ENCODE peak calls at places on chromosomes 12 and 14, in seven cellular contexts. X, L, U, E, S, C and Y are unnamed samples.

GRCh38 chr14:63039800-63040380 is 5.4 kb downstream of the KCNH5 start:
- DNase-seq in U (peak), C (no peak), E (no peak), L (peak), S (peak), X (peak), Y (no peak)

GRCh38 chr12:119176267-119177055 is 2.3 kb upstream of the HSPB8 start:
- DNase-seq in C (no peak), S (peak), U (peak), E (no peak), L (peak), X (peak), Y (no peak)

GRCh38 chr14:64265222-64265621 is 28.9 kb downstream of the ESR2 start:
- DNase-seq in S (no peak), U (no peak), X (no peak), C (no peak), E (no peak), L (no peak), Y (no peak)

GRCh38 chr12:94799136-94799535 is 148.8 kb upstream of the TMCC3 start:
- DNase-seq in C (no peak), L (no peak), E (no peak), U (no peak), X (no peak), S (no peak), Y (no peak)

GRCh38 chr12:57765003-57765697 is 1.7 kb downstream of the CYP27B1 start:
- DNase-seq in L (no peak), S (peak), E (peak), C (peak), X (no peak), U (no peak), Y (no peak)

GRCh38 chr12:121787063-121787774 is 6.3 kb downstream of the RHOF start:
- DNase-seq in S (no peak), U (no peak), X (no peak), C (peak), L (no peak), E (peak), Y (no peak)

GRCh38 chr14:77102154-77102553 is 4.1 kb downstream of the CIPC start:
- DNase-seq in L (no peak), C (no peak), S (no peak), X (no peak), E (no peak), U (no peak), Y (no peak)

GRCh38 chr14:61514006-61514830 is 181.1 kb upstream of the HIF1A start:
- DNase-seq in E (no peak), L (no peak), C (no peak), U (no peak), S (no peak), X (peak), Y (no peak)

GRCh38 chr12:22318122-22318737 is 16.3 kb downstream of the ST8SIA1 start:
- DNase-seq in S (peak), C (no peak), L (peak), X (peak), E (no peak), U (peak), Y (no peak)

GRCh38 chr12:64730585-64730964 is 28.6 kb downstream of the GNS start:
- DNase-seq in U (no peak), C (no peak), S (no peak), X (no peak), E (no peak), L (no peak), Y (no peak)

GRCh38 chr14:96177766-96178377 is 26.8 kb upstream of the BDKRB2 start:
- DNase-seq in L (no peak), S (no peak), C (no peak), E (no peak), U (no peak), X (peak), Y (no peak)

GRCh38 chr14:96225745-96226151 is 21.1 kb downstream of the BDKRB2 start:
- DNase-seq in C (no peak), X (peak), U (no peak), L (peak), S (peak), E (no peak), Y (no peak)

GRCh38 chr14:74924061-74924460 is 1.0 kb upstream of the RPS6KL1 start:
- DNase-seq in U (no peak), C (no peak), S (no peak), E (no peak), X (no peak), L (no peak), Y (no peak)

GRCh38 chr12:119512772-119513497 is 80.6 kb upstream of the TMEM233 start:
- DNase-seq in S (peak), C (no peak), L (peak), X (peak), U (no peak), E (no peak), Y (no peak)

GRCh38 chr12:29519585-29520182 is 22.2 kb upstream of the OVCH1 start:
- DNase-seq in L (peak), C (no peak), U (peak), S (peak), X (peak), E (peak), Y (peak)

GRCh38 chr12:83015390-83016225 is 328.9 kb downstream of the TMTC2 start:
- DNase-seq in E (no peak), X (no peak), L (no peak), C (no peak), S (no peak), U (peak), Y (no peak)